ENCODE peak calls at places on chromosomes 2 and 18, in ten cellular contexts. N is kidney; X is colonic mucosa; G is AG04449; D is spleen; M is amniotic stem cell; S is GM23248; E is stimulated activated CD8-positive, alpha-beta memory T cell treated with anti-CD3 and anti-CD28 coated beads, Interleukin-2, amount 100 ng/mL, for 1 hour; O is psoas muscle; R is Jurkat, Clone E6-1. K is an unnamed sample.
A peak's percentile ranks its signal among the peaks of the same experiment; 100 is the strongest.

GRCh38 chr2:130374587-130375290 is 18.9 kb downstream of the PTPN18 start:
- DNase-seq in R (no peak), E (no peak), S (peak; percentile 62), D (no peak), X (no peak), M (no peak), O (no peak), N (peak; percentile 48), G (no peak), K (no peak)

GRCh38 chr2:219511547-219512325 is 2.5 kb upstream of the ASIC4 start:
- DNase-seq in X (no peak), R (no peak), E (no peak), S (no peak), N (peak; percentile 69), O (no peak), M (no peak), G (no peak), D (no peak), K (no peak)

GRCh38 chr18:8400825-8401224 is 208.4 kb upstream of the RAB12 start:
- DNase-seq in D (no peak), M (no peak), S (no peak), G (no peak), N (no peak), X (no peak), O (no peak), E (no peak), R (no peak), K (no peak)

GRCh38 chr2:37283207-37283606 is 41.4 kb downstream of the PRKD3 start:
- DNase-seq in G (peak; percentile 82), X (no peak), E (no peak), M (peak; percentile 83), R (no peak), O (no peak), N (no peak), S (peak; percentile 93), D (no peak), K (no peak)

GRCh38 chr18:59810740-59811520 is 88.9 kb upstream of the PMAIP1 start:
- DNase-seq in D (no peak), M (no peak), R (no peak), E (no peak), O (no peak), G (no peak), S (no peak), N (no peak), X (no peak), K (no peak)

GRCh38 chr2:206642075-206643025 is at the start of gene FAM237A:
- DNase-seq in X (peak; percentile 21), M (peak; percentile 21), E (no peak), R (peak; percentile 9), S (peak; percentile 74), D (no peak), N (peak; percentile 63), G (no peak), O (no peak), K (peak; percentile 56)

GRCh38 chr2:107025869-107026380 is 140.0 kb upstream of the ST6GAL2 start:
- DNase-seq in G (peak; percentile 59), S (peak; percentile 77), E (no peak), X (peak; percentile 33), M (no peak), O (no peak), D (no peak), N (no peak), R (no peak), K (no peak)

GRCh38 chr18:58398648-58399398 is 230.1 kb downstream of the ALPK2 start:
- DNase-seq in R (no peak), X (peak; percentile 47), M (no peak), D (no peak), O (no peak), N (no peak), G (no peak), E (no peak), S (no peak), K (no peak)

GRCh38 chr2:109069430-109070194 is 59.4 kb upstream of the SH3RF3 start:
- DNase-seq in O (no peak), N (no peak), M (no peak), X (peak; percentile 13), R (no peak), G (no peak), S (no peak), E (no peak), D (peak; percentile 34), K (no peak)

GRCh38 chr2:64654063-64654811 is 524 bp upstream of the SERTAD2 start:
- DNase-seq in E (peak; percentile 49), X (peak; percentile 47), S (peak; percentile 95), M (peak; percentile 74), G (no peak), O (peak; percentile 93), R (peak; percentile 58), N (peak; percentile 95), D (peak; percentile 95), K (peak; percentile 76)

GRCh38 chr2:120346034-120346666 is at the start of gene INHBB:
- DNase-seq in G (no peak), X (no peak), S (peak; percentile 61), R (no peak), D (peak; percentile 84), E (no peak), N (peak; percentile 77), O (peak; percentile 64), M (no peak), K (no peak)

GRCh38 chr2:9795071-9795470 is 48.2 kb upstream of the TAF1B start:
- DNase-seq in R (no peak), D (peak; percentile 58), M (no peak), N (peak; percentile 55), S (no peak), E (no peak), O (no peak), G (no peak), X (no peak), K (no peak)